ENCODE peak calls at places on chromosomes 5 and 9, in five cellular contexts. One of them, this sample, is unnamed.

GRCh38 chr9:124812401-124813016 is 35.6 kb downstream of the OLFML2A start:
- DNase-seq in iris pigment epithelial cell: peak; percentile 99
- DNase-seq in NCI-H526 treated with DMSO at 0.1 percent for 48 hours: no peak
- DNase-seq in HTR-8/SVneo: peak; percentile 91
- DNase-seq in endothelial cell: no peak
- DNase-seq in this sample: no peak

GRCh38 chr5:34487202-34487879 is 168.8 kb upstream of the RAI14 start:
- DNase-seq in iris pigment epithelial cell: peak; percentile 98
- DNase-seq in NCI-H526 treated with DMSO at 0.1 percent for 48 hours: no peak
- DNase-seq in HTR-8/SVneo: no peak
- DNase-seq in endothelial cell: no peak
- DNase-seq in this sample: no peak

GRCh38 chr5:94376672-94377345 is 241.6 kb downstream of the KIAA0825 start:
- DNase-seq in iris pigment epithelial cell: no peak
- DNase-seq in NCI-H526 treated with DMSO at 0.1 percent for 48 hours: no peak
- DNase-seq in HTR-8/SVneo: no peak
- DNase-seq in endothelial cell: no peak
- DNase-seq in this sample: no peak

GRCh38 chr9:135105211-135105745 is 17.8 kb downstream of the OLFM1 start:
- DNase-seq in iris pigment epithelial cell: no peak
- DNase-seq in NCI-H526 treated with DMSO at 0.1 percent for 48 hours: no peak
- DNase-seq in HTR-8/SVneo: no peak
- DNase-seq in endothelial cell: no peak
- DNase-seq in this sample: no peak

GRCh38 chr5:169860585-169860984 is 119.7 kb downstream of the INSYN2B start:
- DNase-seq in iris pigment epithelial cell: no peak
- DNase-seq in NCI-H526 treated with DMSO at 0.1 percent for 48 hours: no peak
- DNase-seq in HTR-8/SVneo: no peak
- DNase-seq in endothelial cell: no peak
- DNase-seq in this sample: no peak

GRCh38 chr5:133403741-133404364 is 208.5 kb downstream of the FSTL4 start:
- DNase-seq in iris pigment epithelial cell: no peak
- DNase-seq in NCI-H526 treated with DMSO at 0.1 percent for 48 hours: no peak
- DNase-seq in HTR-8/SVneo: no peak
- DNase-seq in endothelial cell: no peak
- DNase-seq in this sample: no peak

GRCh38 chr5:58871648-58872242 is 288.9 kb downstream of the RAB3C start:
- DNase-seq in iris pigment epithelial cell: peak; percentile 56
- DNase-seq in NCI-H526 treated with DMSO at 0.1 percent for 48 hours: no peak
- DNase-seq in HTR-8/SVneo: peak; percentile 31
- DNase-seq in endothelial cell: peak; percentile 50
- DNase-seq in this sample: no peak

GRCh38 chr9:132914924-132915323 is 29.5 kb downstream of the TSC1 start:
- DNase-seq in iris pigment epithelial cell: no peak
- DNase-seq in NCI-H526 treated with DMSO at 0.1 percent for 48 hours: no peak
- DNase-seq in HTR-8/SVneo: no peak
- DNase-seq in endothelial cell: no peak
- DNase-seq in this sample: no peak

GRCh38 chr5:95822408-95823240 is at the start of gene GLRX:
- DNase-seq in iris pigment epithelial cell: peak; percentile 91
- DNase-seq in NCI-H526 treated with DMSO at 0.1 percent for 48 hours: peak; percentile 59
- DNase-seq in HTR-8/SVneo: peak; percentile 80
- DNase-seq in endothelial cell: peak; percentile 39
- DNase-seq in this sample: peak; percentile 55

GRCh38 chr5:72178910-72179815 is 71.9 kb downstream of the MAP1B start:
- DNase-seq in iris pigment epithelial cell: peak; percentile 90
- DNase-seq in NCI-H526 treated with DMSO at 0.1 percent for 48 hours: no peak
- DNase-seq in HTR-8/SVneo: peak; percentile 86
- DNase-seq in endothelial cell: no peak
- DNase-seq in this sample: no peak

GRCh38 chr5:142863856-142864255 is 93.7 kb downstream of the ARHGAP26 start:
- DNase-seq in iris pigment epithelial cell: no peak
- DNase-seq in NCI-H526 treated with DMSO at 0.1 percent for 48 hours: no peak
- DNase-seq in HTR-8/SVneo: no peak
- DNase-seq in endothelial cell: no peak
- DNase-seq in this sample: no peak

GRCh38 chr9:131869312-131869711 is 129.4 kb upstream of the RAPGEF1 start:
- DNase-seq in iris pigment epithelial cell: no peak
- DNase-seq in NCI-H526 treated with DMSO at 0.1 percent for 48 hours: no peak
- DNase-seq in HTR-8/SVneo: no peak
- DNase-seq in endothelial cell: no peak
- DNase-seq in this sample: no peak

GRCh38 chr5:123007292-123007691 is 29.2 kb downstream of the PPIC start:
- DNase-seq in iris pigment epithelial cell: peak; percentile 36
- DNase-seq in NCI-H526 treated with DMSO at 0.1 percent for 48 hours: no peak
- DNase-seq in HTR-8/SVneo: no peak
- DNase-seq in endothelial cell: no peak
- DNase-seq in this sample: no peak

GRCh38 chr5:167064199-167064811 is 1227.1 kb upstream of the WWC1 start:
- DNase-seq in iris pigment epithelial cell: peak; percentile 1
- DNase-seq in NCI-H526 treated with DMSO at 0.1 percent for 48 hours: peak; percentile 92
- DNase-seq in HTR-8/SVneo: no peak
- DNase-seq in endothelial cell: no peak
- DNase-seq in this sample: no peak

GRCh38 chr9:134735441-134736175 is 94.0 kb downstream of the COL5A1 start:
- DNase-seq in iris pigment epithelial cell: no peak
- DNase-seq in NCI-H526 treated with DMSO at 0.1 percent for 48 hours: no peak
- DNase-seq in HTR-8/SVneo: no peak
- DNase-seq in endothelial cell: no peak
- DNase-seq in this sample: no peak

GRCh38 chr5:1517838-1518237 is 5.9 kb downstream of the LPCAT1 start:
- DNase-seq in iris pigment epithelial cell: no peak
- DNase-seq in NCI-H526 treated with DMSO at 0.1 percent for 48 hours: no peak
- DNase-seq in HTR-8/SVneo: no peak
- DNase-seq in endothelial cell: no peak
- DNase-seq in this sample: no peak

GRCh38 chr9:88090151-88090581 is 48.1 kb downstream of the SPATA31C2 start:
- DNase-seq in iris pigment epithelial cell: peak; percentile 80
- DNase-seq in NCI-H526 treated with DMSO at 0.1 percent for 48 hours: no peak
- DNase-seq in HTR-8/SVneo: no peak
- DNase-seq in endothelial cell: no peak
- DNase-seq in this sample: no peak

GRCh38 chr5:9731159-9731558 is 101.0 kb upstream of the TAS2R1 start:
- DNase-seq in iris pigment epithelial cell: no peak
- DNase-seq in NCI-H526 treated with DMSO at 0.1 percent for 48 hours: no peak
- DNase-seq in HTR-8/SVneo: no peak
- DNase-seq in endothelial cell: no peak
- DNase-seq in this sample: no peak

GRCh38 chr5:67814569-67815311 is 400.8 kb upstream of the PIK3R1 start:
- DNase-seq in iris pigment epithelial cell: no peak
- DNase-seq in NCI-H526 treated with DMSO at 0.1 percent for 48 hours: no peak
- DNase-seq in HTR-8/SVneo: no peak
- DNase-seq in endothelial cell: no peak
- DNase-seq in this sample: no peak

GRCh38 chr9:15333376-15333881 is 26.4 kb upstream of the TTC39B start:
- DNase-seq in iris pigment epithelial cell: no peak
- DNase-seq in NCI-H526 treated with DMSO at 0.1 percent for 48 hours: no peak
- DNase-seq in HTR-8/SVneo: no peak
- DNase-seq in endothelial cell: no peak
- DNase-seq in this sample: no peak

GRCh38 chr5:152246401-152246800 is 158.7 kb downstream of the NMUR2 start:
- DNase-seq in iris pigment epithelial cell: peak; percentile 8
- DNase-seq in NCI-H526 treated with DMSO at 0.1 percent for 48 hours: no peak
- DNase-seq in HTR-8/SVneo: no peak
- DNase-seq in endothelial cell: peak; percentile 71
- DNase-seq in this sample: no peak

GRCh38 chr9:77756449-77756848 is 108.3 kb upstream of the GNA14 start:
- DNase-seq in iris pigment epithelial cell: no peak
- DNase-seq in NCI-H526 treated with DMSO at 0.1 percent for 48 hours: no peak
- DNase-seq in HTR-8/SVneo: no peak
- DNase-seq in endothelial cell: no peak
- DNase-seq in this sample: no peak

GRCh38 chr5:59069438-59070079 is 486.7 kb downstream of the RAB3C start:
- DNase-seq in iris pigment epithelial cell: peak; percentile 97
- DNase-seq in NCI-H526 treated with DMSO at 0.1 percent for 48 hours: no peak
- DNase-seq in HTR-8/SVneo: peak; percentile 71
- DNase-seq in endothelial cell: no peak
- DNase-seq in this sample: no peak

This sample was measured in stimulated activated naive CD4-positive, alpha-beta T cell.